ENCODE peak calls at places on chromosomes 4 and X, in six cellular contexts. B is stomach, K is fibroblast of lung, Q is body of pancreas, G is uterus, N is iPS DF 6.9. I is an unnamed sample.
A peak's percentile ranks its signal among the peaks of the same experiment; 100 is the strongest.

GRCh38 chr4:76305033-76305687 is 1.4 kb upstream of the STBD1 start:
- DNase-seq in B (no peak), K (no peak), Q (no peak), G (no peak), N (no peak), I (no peak)

GRCh38 chrX:130285069-130285620 is 16.4 kb upstream of the ZNF280C start:
- DNase-seq in B (no peak), K (no peak), Q (no peak), G (no peak), N (no peak), I (no peak)

GRCh38 chrX:44082829-44083228 is 109.6 kb upstream of the NDP start:
- DNase-seq in B (no peak), K (peak; percentile 30), Q (no peak), G (no peak), N (no peak), I (no peak)

GRCh38 chrX:38375888-38376287 is 23.5 kb downstream of the OTC start:
- DNase-seq in B (no peak), K (no peak), Q (no peak), G (no peak), N (no peak), I (no peak)

GRCh38 chr4:105551968-105552746 is at the start of gene ARHGEF38:
- DNase-seq in B (peak; percentile 72), K (peak; percentile 33), Q (peak; percentile 86), G (no peak), N (no peak), I (peak; percentile 26)

GRCh38 chr4:140867338-140867737 is 111.2 kb upstream of the TBC1D9 start:
- DNase-seq in B (no peak), K (no peak), Q (no peak), G (no peak), N (no peak), I (no peak)

GRCh38 chr4:3685081-3685645 is 81.0 kb upstream of the ADRA2C start:
- DNase-seq in B (no peak), K (no peak), Q (no peak), G (no peak), N (no peak), I (no peak)

GRCh38 chrX:35076061-35076460 is 133.5 kb downstream of the FAM47B start:
- DNase-seq in B (no peak), K (no peak), Q (no peak), G (no peak), N (no peak), I (peak; percentile 5)

GRCh38 chrX:10106801-10107200 is 50.0 kb upstream of the CLCN4 start:
- DNase-seq in B (no peak), K (no peak), Q (no peak), G (no peak), N (no peak), I (no peak)

GRCh38 chr4:40264995-40265909 is 68.4 kb downstream of the RHOH start:
- DNase-seq in B (peak; percentile 37), K (peak; percentile 66), Q (no peak), G (peak; percentile 18), N (no peak), I (no peak)

GRCh38 chrX:44314259-44314734 is 29.2 kb downstream of the EFHC2 start:
- DNase-seq in B (peak; percentile 29), K (peak; percentile 65), Q (no peak), G (no peak), N (no peak), I (no peak)

GRCh38 chrX:141133272-141133671 is 43.7 kb downstream of the LDOC1 start:
- DNase-seq in B (no peak), K (no peak), Q (no peak), G (no peak), N (no peak), I (peak; percentile 66)

GRCh38 chr4:36351082-36351666 is 69.8 kb downstream of the DTHD1 start:
- DNase-seq in B (peak; percentile 69), K (peak; percentile 37), Q (peak; percentile 75), G (no peak), N (peak; percentile 11), I (no peak)

GRCh38 chrX:126272795-126273497 is 106.9 kb upstream of the DCAF12L2 start:
- DNase-seq in B (no peak), K (no peak), Q (no peak), G (no peak), N (no peak), I (no peak)

GRCh38 chr4:184961693-184962092 is 56.6 kb upstream of the HELT start:
- DNase-seq in B (peak; percentile 32), K (no peak), Q (peak; percentile 21), G (no peak), N (no peak), I (no peak)

GRCh38 chr4:82138376-82138775 is 235.4 kb downstream of the HNRNPD start:
- DNase-seq in B (no peak), K (no peak), Q (no peak), G (no peak), N (no peak), I (no peak)

GRCh38 chrX:31266172-31267076 is 194.6 kb upstream of the FTHL17 start:
- DNase-seq in B (peak; percentile 65), K (peak; percentile 28), Q (peak; percentile 74), G (peak; percentile 55), N (no peak), I (no peak)

GRCh38 chrX:9231491-9231890 is 197.6 kb upstream of the FAM9B start:
- DNase-seq in B (no peak), K (peak; percentile 26), Q (no peak), G (no peak), N (no peak), I (no peak)

GRCh38 chr4:66178901-66179300 is 508.6 kb upstream of the EPHA5 start:
- DNase-seq in B (no peak), K (peak; percentile 79), Q (no peak), G (no peak), N (no peak), I (peak; percentile 10)

GRCh38 chr4:183443609-183444148 is 757 bp upstream of the CDKN2AIP start:
- DNase-seq in B (no peak), K (no peak), Q (no peak), G (no peak), N (no peak), I (no peak)

GRCh38 chrX:37578045-37578444 is 6.6 kb downstream of the LANCL3 start:
- DNase-seq in B (no peak), K (peak; percentile 27), Q (no peak), G (no peak), N (no peak), I (no peak)

GRCh38 chr4:104941661-104942062 is 205.0 kb upstream of the TET2 start:
- DNase-seq in B (no peak), K (peak; percentile 39), Q (no peak), G (no peak), N (no peak), I (peak; percentile 58)

GRCh38 chr4:64353904-64354303 is 55.3 kb downstream of the TECRL start:
- DNase-seq in B (no peak), K (no peak), Q (no peak), G (no peak), N (no peak), I (no peak)

DNA sequence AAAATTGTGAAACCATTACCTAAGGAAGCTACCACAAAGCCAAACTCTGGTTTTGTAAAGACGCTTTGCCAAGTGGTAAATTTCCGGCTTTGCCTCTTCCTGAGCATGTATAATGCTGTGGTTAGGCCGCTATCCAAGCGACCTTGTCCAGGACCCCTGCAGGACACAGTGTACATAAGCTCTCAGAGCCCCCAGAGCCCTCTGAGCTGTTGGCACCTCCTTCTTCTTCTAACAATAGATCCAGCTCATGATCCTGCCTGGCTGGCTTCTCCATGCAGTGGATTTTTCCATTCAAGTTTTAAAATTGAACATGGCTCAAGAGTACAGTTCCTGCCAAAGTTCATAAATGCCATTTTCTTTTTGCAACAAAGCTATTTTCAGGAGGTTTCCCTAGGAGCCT is 326.7 kb downstream of the MAPK10 start:
- DNase-seq in B (peak; percentile 33), K (peak; percentile 93), Q (no peak), G (peak; percentile 59), N (no peak), I (peak; percentile 12)
- H3K27ac ChIP-seq in B (peak overlapping the region; percentile 62), K (peak overlapping the region; percentile 29), Q (no peak overlapping the region), G (peak overlapping the region; percentile 58), N (no peak overlapping the region), I (peak overlapping the region; percentile 90)

GRCh38 chr4:143417679-143418403 is 81.2 kb downstream of the GAB1 start:
- DNase-seq in B (no peak), K (no peak), Q (no peak), G (no peak), N (no peak), I (no peak)

GRCh38 chr4:143424276-143424675 is 87.6 kb downstream of the GAB1 start:
- DNase-seq in B (no peak), K (peak; percentile 44), Q (no peak), G (no peak), N (no peak), I (no peak)

GRCh38 chr4:143421609-143422008 is 84.9 kb downstream of the GAB1 start:
- DNase-seq in B (no peak), K (peak; percentile 30), Q (no peak), G (no peak), N (no peak), I (no peak)

DNA sequence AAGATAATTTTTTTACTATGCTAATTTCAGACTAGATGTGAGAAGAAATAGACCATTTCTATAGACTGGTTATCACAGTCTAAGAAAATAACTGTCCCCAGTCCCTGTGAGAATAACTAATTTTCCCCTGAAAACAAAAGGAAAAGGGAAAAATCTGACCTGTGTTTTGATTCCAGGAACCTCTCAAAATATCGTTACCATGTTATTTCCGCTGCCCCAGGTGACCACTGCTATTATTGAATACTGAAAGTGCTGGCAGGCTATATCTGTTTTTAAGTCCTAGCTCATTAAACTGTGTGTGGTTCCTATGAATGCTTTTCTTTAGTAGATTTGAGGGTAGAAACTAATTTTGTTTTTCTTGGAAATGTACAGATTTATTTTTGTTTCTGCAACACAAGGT is 83.6 kb downstream of the GAB1 start:
- DNase-seq in B (no peak), K (no peak), Q (no peak), G (no peak), N (no peak), I (no peak)
- H3K27ac ChIP-seq in B (peak overlapping the region; percentile 27), K (no peak overlapping the region), Q (no peak overlapping the region), G (no peak overlapping the region), N (no peak overlapping the region), I (no peak overlapping the region)

DNA sequence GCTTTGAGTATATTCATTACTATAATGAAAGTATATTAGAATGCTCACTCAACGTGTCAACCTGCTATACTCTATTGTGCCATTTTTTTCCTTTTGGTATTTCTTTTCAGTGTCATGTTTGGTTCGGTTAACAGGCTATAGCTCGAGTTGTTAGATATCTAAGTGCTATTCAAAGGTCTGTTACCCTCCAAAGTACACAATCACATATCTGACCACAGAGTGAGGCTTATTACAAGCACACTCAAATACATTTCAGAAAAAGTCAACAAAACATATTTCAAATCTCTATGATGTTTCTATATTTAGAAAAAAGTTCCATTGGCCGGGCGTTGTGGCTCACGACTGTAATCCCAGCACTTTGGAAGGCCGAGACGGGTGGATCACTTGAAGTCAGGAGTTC is 32.8 kb downstream of the WNK3 start:
- DNase-seq in B (no peak), K (no peak), Q (no peak), G (no peak), N (no peak), I (no peak)
- H3K27ac ChIP-seq in B (no peak overlapping the region), K (no peak overlapping the region), Q (no peak overlapping the region), G (no peak overlapping the region), N (no peak overlapping the region), I (no peak overlapping the region)

GRCh38 chrX:71638409-71638808 is 20.1 kb upstream of the CXCR3 start:
- DNase-seq in B (no peak), K (no peak), Q (no peak), G (no peak), N (no peak), I (no peak)
- H3K27ac ChIP-seq in B (no peak overlapping the region), K (no peak overlapping the region), Q (no peak overlapping the region), G (no peak overlapping the region), N (no peak overlapping the region), I (no peak overlapping the region)

GRCh38 chr4:186669735-186670134 is 53.9 kb downstream of the FAT1 start:
- DNase-seq in B (no peak), K (peak; percentile 45), Q (no peak), G (no peak), N (no peak), I (no peak)
- H3K27ac ChIP-seq in B (no peak overlapping the region), K (peak overlapping the region; percentile 57), Q (no peak overlapping the region), G (no peak overlapping the region), N (no peak overlapping the region), I (peak overlapping the region; percentile 54)